ENCODE peak calls at places on chromosomes 7 and 10, in six cellular contexts. X, E, V, F, C and T are unnamed samples.

GRCh38 chr10:16570731-16571130 is 49.1 kb upstream of the C1QL3 start:
- DNase-seq in E (no peak), F (no peak), C (no peak), X (no peak), V (no peak), T (no peak)

GRCh38 chr7:4272141-4272540 is 410.0 kb upstream of the FOXK1 start:
- DNase-seq in E (no peak), F (no peak), V (peak), C (no peak), X (no peak), T (no peak)

GRCh38 chr10:130138479-130138866 is 2.3 kb downstream of the GLRX3 start:
- DNase-seq in V (no peak), F (peak), C (no peak), X (no peak), E (peak), T (no peak)

GRCh38 chr7:127253289-127254162 is 785 bp upstream of the GRM8 start:
- DNase-seq in E (peak), C (no peak), V (peak), X (peak), F (peak), T (peak)

GRCh38 chr10:124003070-124003419 is 90.4 kb downstream of the CHST15 start:
- DNase-seq in E (no peak), X (no peak), V (no peak), F (no peak), C (no peak), T (no peak)

GRCh38 chr10:85612833-85613232 is 753.8 kb downstream of the GRID1 start:
- DNase-seq in V (no peak), C (no peak), X (no peak), F (no peak), E (no peak), T (no peak)

GRCh38 chr7:20275637-20276036 is 55.1 kb upstream of the ITGB8 start:
- DNase-seq in C (no peak), X (no peak), E (no peak), V (no peak), F (no peak), T (no peak)

GRCh38 chr7:12110425-12110824 is 100.7 kb upstream of the TMEM106B start:
- DNase-seq in V (no peak), X (no peak), C (no peak), E (no peak), F (no peak), T (no peak)

GRCh38 chr7:127189885-127190284 is 62.9 kb downstream of the GRM8 start:
- DNase-seq in C (no peak), F (no peak), V (peak), X (no peak), E (peak), T (no peak)

GRCh38 chr10:132232553-132232949 is 45.8 kb downstream of the DPYSL4 start:
- DNase-seq in C (no peak), F (no peak), E (no peak), V (peak), X (no peak), T (no peak)

GRCh38 chr10:132411561-132412253 is 14.7 kb downstream of the PWWP2B start:
- DNase-seq in E (no peak), X (peak), F (peak), V (peak), C (no peak), T (peak)

GRCh38 chr10:112913661-112914287 is 36.3 kb upstream of the TCF7L2 start:
- DNase-seq in C (no peak), F (no peak), V (no peak), X (peak), E (no peak), T (no peak)

GRCh38 chr10:3482200-3482993 is 302.6 kb downstream of the KLF6 start:
- DNase-seq in E (peak), C (no peak), F (peak), V (no peak), X (peak), T (no peak)

GRCh38 chr7:155993420-155994252 is 181.4 kb upstream of the SHH start:
- DNase-seq in V (no peak), X (no peak), E (no peak), F (no peak), C (no peak), T (no peak)

GRCh38 chr7:128017880-128018845 is 13.1 kb downstream of the LRRC4 start:
- DNase-seq in E (peak), X (no peak), F (no peak), C (no peak), V (no peak), T (no peak)

GRCh38 chr7:101496017-101496416 is 133.1 kb downstream of the MYL10 start:
- DNase-seq in F (peak), X (no peak), C (no peak), E (no peak), V (peak), T (no peak)

GRCh38 chr7:140623995-140624902 is 16.4 kb downstream of the DENND2A start:
- DNase-seq in X (no peak), C (no peak), V (no peak), F (peak), E (no peak), T (no peak)

GRCh38 chr7:37786741-37787569 is 61.4 kb upstream of the NME8 start:
- DNase-seq in V (no peak), E (no peak), X (no peak), C (no peak), F (no peak), T (no peak)

GRCh38 chr10:124090630-124091209 is 2.7 kb downstream of the CHST15 start:
- DNase-seq in X (no peak), F (no peak), V (no peak), E (no peak), C (no peak), T (no peak)

GRCh38 chr10:12081879-12082560 is 13.3 kb downstream of the DHTKD1 start:
- DNase-seq in C (no peak), X (no peak), F (peak), E (no peak), V (no peak), T (no peak)

GRCh38 chr7:20331231-20331880 is 656 bp downstream of the ITGB8 start:
- DNase-seq in C (no peak), V (peak), E (no peak), F (peak), X (peak), T (peak)

GRCh38 chr10:120969219-120969645 is 118.1 kb downstream of the WDR11 start:
- DNase-seq in F (no peak), X (no peak), V (no peak), C (no peak), E (no peak), T (no peak)

GRCh38 chr7:91656486-91657237 is 223.8 kb downstream of the MTERF1 start:
- DNase-seq in V (no peak), C (no peak), E (no peak), X (no peak), F (peak), T (no peak)

GRCh38 chr7:30433082-30433481 is 45.5 kb downstream of the NOD1 start:
- DNase-seq in V (no peak), C (no peak), F (peak), E (no peak), X (peak), T (peak)